ENCODE peak calls at places on chromosomes 3 and 15, in nine cellular contexts. S, C, J, I, X, G, E, H and O are unnamed samples.

GRCh38 chr3:10511809-10512494 is 6.6 kb upstream of the ATP2B2 start:
- DNase-seq in I (no peak), E (no peak), G (peak), H (no peak), J (peak), C (no peak), S (no peak), X (no peak), O (no peak)

GRCh38 chr3:4394048-4394447 is 73.0 kb downstream of the SUMF1 start:
- DNase-seq in X (peak), S (no peak), I (no peak), C (no peak), H (no peak), G (no peak), E (no peak), J (no peak), O (peak)

GRCh38 chr15:34709866-34710265 is 44.9 kb downstream of the GJD2 start:
- DNase-seq in I (no peak), G (no peak), C (no peak), S (no peak), H (no peak), X (no peak), J (peak), E (no peak), O (no peak)

GRCh38 chr3:18868911-18869689 is 279.2 kb upstream of the KCNH8 start:
- DNase-seq in C (no peak), G (no peak), J (no peak), E (no peak), I (no peak), S (no peak), H (no peak), X (no peak), O (no peak)

GRCh38 chr15:62150445-62150844 is 14.6 kb downstream of the C2CD4B start:
- DNase-seq in C (no peak), X (no peak), I (no peak), G (no peak), S (no peak), E (no peak), J (no peak), H (no peak), O (peak)

GRCh38 chr15:78304487-78305413 is 5.3 kb upstream of the SKIC8 start:
- DNase-seq in I (no peak), S (no peak), C (no peak), J (no peak), G (no peak), H (no peak), E (peak), X (no peak), O (no peak)

GRCh38 chr3:148459931-148460513 is 237.7 kb upstream of the AGTR1 start:
- DNase-seq in I (no peak), E (no peak), C (peak), S (no peak), J (peak), X (peak), G (no peak), H (no peak), O (no peak)

GRCh38 chr15:92101706-92102434 is 248.4 kb downstream of the SLCO3A1 start:
- DNase-seq in X (no peak), G (no peak), E (no peak), S (no peak), H (peak), C (no peak), J (no peak), I (no peak), O (no peak)

GRCh38 chr3:109005443-109005842 is 51.8 kb upstream of the GUCA1C start:
- DNase-seq in E (no peak), H (no peak), G (no peak), X (no peak), J (no peak), C (no peak), I (no peak), S (no peak), O (no peak)

GRCh38 chr15:64732156-64732860 is 43.1 kb downstream of the RBPMS2 start:
- DNase-seq in H (peak), S (no peak), J (peak), X (no peak), G (peak), E (no peak), C (no peak), I (peak), O (no peak)

GRCh38 chr3:10725846-10726245 is 90.2 kb upstream of the SLC6A11 start:
- DNase-seq in E (no peak), H (no peak), J (no peak), G (no peak), C (no peak), S (no peak), I (no peak), X (no peak), O (no peak)

GRCh38 chr3:124246949-124247348 is 255.0 kb upstream of the ROPN1 start:
- DNase-seq in S (peak), E (no peak), C (peak), G (peak), H (no peak), X (peak), J (peak), I (no peak), O (peak)

GRCh38 chr15:69919816-69920215 is 177.9 kb downstream of the TLE3 start:
- DNase-seq in I (no peak), X (no peak), J (no peak), H (no peak), C (no peak), E (no peak), G (no peak), S (peak), O (no peak)

GRCh38 chr15:85389774-85390173 is 9.4 kb downstream of the AKAP13 start:
- DNase-seq in X (no peak), I (no peak), G (no peak), E (no peak), C (no peak), J (no peak), S (no peak), H (no peak), O (no peak)

GRCh38 chr15:67049351-67050044 is 15.9 kb upstream of the SMAD3 start:
- DNase-seq in G (peak), X (no peak), J (peak), I (no peak), E (no peak), S (no peak), H (no peak), C (no peak), O (peak)

GRCh38 chr15:39586387-39587171 is 5.7 kb downstream of the THBS1 start:
- DNase-seq in I (no peak), C (no peak), S (no peak), J (no peak), X (no peak), E (no peak), H (no peak), G (no peak), O (peak)

GRCh38 chr15:45157974-45158373 is 28.2 kb downstream of the DUOX1 start:
- DNase-seq in X (peak), J (no peak), C (no peak), G (no peak), I (no peak), H (no peak), S (no peak), E (no peak), O (no peak)

GRCh38 chr15:56869573-56869972 is 48.9 kb upstream of the TCF12 start:
- DNase-seq in I (peak), E (peak), G (no peak), S (peak), C (peak), H (no peak), J (peak), X (peak), O (peak)

GRCh38 chr3:196192036-196193001 is 18.9 kb downstream of the ZDHHC19 start:
- DNase-seq in G (peak), E (no peak), I (peak), S (peak), J (no peak), C (no peak), X (peak), H (peak), O (no peak)

GRCh38 chr3:51982352-51982837 is 940 bp upstream of the ACY1 start:
- DNase-seq in G (peak), E (peak), S (peak), X (peak), C (peak), I (peak), J (peak), H (no peak), O (no peak)

GRCh38 chr3:66037330-66037985 is 1.3 kb downstream of the MAGI1 start:
- DNase-seq in X (no peak), J (peak), S (peak), I (peak), H (no peak), C (no peak), E (peak), G (peak), O (peak)

GRCh38 chr15:46713045-46713444 is 1004.3 kb upstream of the SEMA6D start:
- DNase-seq in G (no peak), X (no peak), I (no peak), C (no peak), H (no peak), E (no peak), S (no peak), J (no peak), O (no peak)

GRCh38 chr3:177338697-177339219 is 141.5 kb upstream of the TBL1XR1 start:
- DNase-seq in I (no peak), S (no peak), J (peak), C (no peak), G (peak), X (peak), H (no peak), E (peak), O (peak)

GRCh38 chr3:172530566-172530965 is 7.3 kb upstream of the TNFSF10 start:
- DNase-seq in G (no peak), X (peak), J (no peak), E (no peak), S (no peak), C (no peak), H (no peak), I (no peak), O (peak)

GRCh38 chr15:27361418-27361817 is 390.4 kb downstream of the GABRG3 start:
- DNase-seq in I (no peak), H (no peak), S (no peak), X (no peak), J (no peak), G (no peak), C (no peak), E (no peak), O (no peak)

GRCh38 chr15:41881925-41882688 is 11.7 kb downstream of the SPTBN5 start:
- DNase-seq in H (no peak), E (peak), C (no peak), G (no peak), I (no peak), X (no peak), J (no peak), S (peak), O (no peak)

GRCh38 chr3:12287727-12288465 is 974 bp upstream of the PPARG start:
- DNase-seq in X (peak), S (peak), H (no peak), I (peak), G (no peak), E (peak), J (peak), C (no peak), O (no peak)

GRCh38 chr3:186588619-186589018 is 18.1 kb downstream of the DNAJB11 start:
- DNase-seq in J (no peak), X (no peak), H (no peak), I (no peak), C (no peak), G (no peak), E (no peak), S (no peak), O (no peak)

GRCh38 chr15:31513178-31513577 is 186.5 kb downstream of the KLF13 start:
- DNase-seq in H (no peak), G (no peak), E (no peak), X (no peak), I (no peak), J (no peak), S (no peak), C (no peak), O (no peak)

GRCh38 chr3:113194747-113195400 is 16.5 kb upstream of the BOC start:
- DNase-seq in G (no peak), I (peak), J (no peak), E (no peak), C (no peak), H (no peak), S (no peak), X (no peak), O (no peak)

GRCh38 chr3:118827446-118827845 is 207.2 kb downstream of the IGSF11 start:
- DNase-seq in C (no peak), I (no peak), E (no peak), H (no peak), X (no peak), J (no peak), S (no peak), G (no peak), O (no peak)

GRCh38 chr3:125611908-125612307 is 16.6 kb upstream of the OSBPL11 start:
- DNase-seq in G (no peak), C (no peak), S (no peak), I (no peak), E (no peak), H (no peak), J (no peak), X (no peak), O (no peak)

GRCh38 chr15:83446904-83447708 is at the start of gene SH3GL3:
- DNase-seq in S (peak), H (no peak), E (peak), G (no peak), I (peak), J (peak), C (peak), X (no peak), O (peak)

GRCh38 chr15:52050416-52050815 is 31.4 kb downstream of the MAPK6 start:
- DNase-seq in G (no peak), E (no peak), I (no peak), J (peak), X (no peak), C (no peak), H (no peak), S (no peak), O (no peak)

GRCh38 chr3:107496855-107497254 is 25.9 kb upstream of the BBX start:
- DNase-seq in X (no peak), G (no peak), H (no peak), J (no peak), C (no peak), S (no peak), I (no peak), E (no peak), O (no peak)

DNA sequence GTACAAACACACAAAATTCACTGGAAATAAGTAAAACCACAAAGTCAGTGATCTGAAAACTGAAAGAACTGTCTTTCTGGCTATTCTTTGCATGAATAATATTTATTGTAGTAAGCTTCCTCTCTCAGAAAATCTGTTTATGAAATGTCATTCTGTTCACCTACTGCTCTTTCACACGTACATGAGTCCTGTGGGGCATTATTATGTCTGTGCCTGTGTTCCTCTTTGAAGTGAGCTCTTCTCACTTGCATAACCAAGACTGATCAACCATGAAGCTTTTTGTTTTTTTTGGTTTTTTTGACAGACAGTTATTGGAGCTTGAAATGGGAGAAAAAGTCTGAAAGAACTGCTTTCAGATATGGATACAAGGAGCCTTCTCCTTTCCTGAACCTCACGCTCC is 195.8 kb downstream of the PLCH1 start:
- DNase-seq in E (no peak), H (no peak), C (no peak), X (no peak), S (no peak), I (no peak), G (no peak), J (no peak), O (no peak)
- TF ChIP-seq MAX in E (no peak), H (no peak), C (no peak), X (no peak), S (no peak), I (no peak), G (no peak), J (no peak), O (no peak)

GRCh38 chr3:89521328-89521727 is 413.9 kb downstream of the EPHA3 start:
- DNase-seq in H (no peak), G (no peak), S (no peak), J (no peak), I (no peak), C (no peak), E (no peak), X (no peak), O (no peak)
- TF ChIP-seq MAX in H (no peak), G (no peak), S (no peak), J (no peak), I (no peak), C (no peak), E (no peak), X (no peak), O (no peak)

GRCh38 chr15:37016287-37016686 is 84.1 kb downstream of the MEIS2 start:
- DNase-seq in J (no peak), S (no peak), H (no peak), X (no peak), C (no peak), I (no peak), E (no peak), G (no peak), O (no peak)

GRCh38 chr15:37015025-37015424 is 85.3 kb downstream of the MEIS2 start:
- DNase-seq in E (no peak), X (no peak), I (no peak), G (no peak), J (no peak), S (no peak), H (no peak), C (no peak), O (no peak)

GRCh38 chr15:37014566-37014965 is 85.8 kb downstream of the MEIS2 start:
- DNase-seq in X (no peak), G (no peak), E (no peak), I (no peak), H (no peak), J (no peak), C (no peak), S (no peak), O (no peak)

GRCh38 chr15:37015476-37015875 is 84.9 kb downstream of the MEIS2 start:
- DNase-seq in G (no peak), S (no peak), E (no peak), I (no peak), X (no peak), C (no peak), J (no peak), H (no peak), O (no peak)

GRCh38 chr15:37014137-37014536 is 86.2 kb downstream of the MEIS2 start:
- DNase-seq in X (no peak), G (no peak), I (no peak), S (no peak), C (no peak), J (no peak), H (no peak), E (no peak), O (no peak)
- TF ChIP-seq MAX in X (no peak), G (no peak), I (no peak), S (no peak), C (no peak), J (no peak), H (no peak), E (no peak), O (no peak)

DNA sequence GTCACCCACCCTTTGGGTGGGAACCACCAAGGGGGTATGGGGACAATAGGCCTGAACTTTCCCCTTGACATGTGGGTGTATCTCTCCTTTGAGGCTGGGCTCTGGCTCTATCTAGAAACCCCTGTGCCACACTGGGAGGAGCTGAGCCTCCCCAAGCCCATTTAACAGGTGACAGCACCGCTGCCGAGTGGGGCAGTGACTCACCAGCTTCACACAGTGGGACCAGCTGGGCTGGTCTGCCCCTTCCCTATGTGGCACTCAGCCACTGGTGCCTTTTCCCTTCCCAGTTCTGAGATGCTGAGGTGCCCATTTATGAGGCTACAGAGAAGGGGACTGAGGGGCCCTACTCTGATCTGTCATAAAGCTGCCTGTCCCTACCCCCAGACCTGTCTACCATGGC is 5.1 kb downstream of the PSTPIP1 start:
- DNase-seq in X (no peak), H (no peak), E (no peak), I (no peak), G (no peak), S (no peak), C (no peak), J (no peak), O (no peak)
- TF ChIP-seq MAX in X (no peak), H (no peak), E (no peak), I (no peak), G (no peak), S (no peak), C (no peak), J (no peak), O (no peak)

GRCh38 chr3:189927975-189928895 is 192.5 kb downstream of the P3H2 start:
- DNase-seq in E (no peak), J (no peak), I (no peak), S (no peak), C (no peak), H (no peak), G (no peak), X (no peak), O (no peak)
- TF ChIP-seq MAX in E (no peak), J (no peak), I (no peak), S (no peak), C (no peak), H (no peak), G (no peak), X (no peak), O (no peak)

DNA sequence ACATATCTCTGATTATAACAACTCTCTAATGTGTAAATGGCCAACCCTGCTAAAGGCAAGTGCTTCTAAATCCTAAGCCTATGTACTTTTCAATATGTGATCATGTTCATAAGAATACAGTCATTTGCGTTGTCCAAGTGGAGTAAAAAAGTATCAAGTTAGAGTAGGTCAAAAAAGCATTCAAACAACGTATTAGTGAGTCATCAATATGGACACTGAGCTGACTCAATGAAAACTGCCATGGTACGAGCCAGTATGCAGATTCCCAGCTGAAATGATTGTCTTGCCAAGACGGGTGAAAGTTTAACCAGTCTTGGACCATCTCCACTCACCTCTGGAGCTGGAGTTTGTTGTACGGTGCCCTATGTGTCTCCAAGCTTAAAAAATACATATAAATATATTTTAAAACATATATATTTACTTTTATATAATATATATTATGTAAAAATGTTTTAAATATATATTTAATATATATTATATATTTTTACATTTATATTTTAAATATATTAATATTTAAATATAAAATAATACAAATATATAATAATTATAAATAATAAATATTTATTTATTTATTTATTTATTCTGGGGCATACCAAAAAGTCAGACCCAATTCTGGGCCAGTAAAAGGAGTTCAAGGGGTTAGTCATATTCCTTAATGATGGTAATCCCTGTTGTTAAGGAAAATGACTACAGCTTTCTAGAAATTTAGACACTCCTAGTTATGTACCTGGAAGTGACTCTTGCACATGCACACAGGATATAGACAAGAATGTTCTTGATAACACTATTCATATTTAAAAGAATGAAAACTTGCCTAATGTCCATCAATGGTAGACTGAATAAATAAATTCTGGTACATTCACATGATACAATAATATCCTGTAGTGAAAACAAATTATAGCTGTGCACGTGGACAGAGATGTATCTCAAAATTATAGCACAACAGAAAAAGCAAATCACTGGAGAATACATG is 27.2 kb downstream of the PLSCR4 start:
- DNase-seq in G (peak), X (no peak), J (peak), S (no peak), E (no peak), H (no peak), I (no peak), C (no peak), O (peak)
- TF ChIP-seq MAX in G (no peak), X (no peak), J (peak), S (no peak), E (no peak), H (no peak), I (no peak), C (no peak), O (no peak)

GRCh38 chr3:46713898-46714552 is 3.6 kb downstream of the PRSS50 start:
- DNase-seq in G (no peak), J (no peak), S (peak), X (no peak), H (peak), I (no peak), C (no peak), E (no peak), O (no peak)
- TF ChIP-seq MAX in G (no peak), J (no peak), S (no peak), X (no peak), H (no peak), I (no peak), C (no peak), E (no peak), O (no peak)